ENCODE peak calls at places on chromosome 14, in four cellular contexts. J is aorta, S is Panc1, V is cardiac muscle cell. E is an unnamed sample. For H3K4me1 and H3K36me3, the result is how much of the 10 kb centered on the place peaks cover.

GRCh38 chr14:51457858-51458562 is 193.7 kb upstream of the FRMD6 start:
- DNase-seq in J (no peak), S (no peak), V (no peak), E (no peak)

GRCh38 chr14:64682173-64682710 is 22.0 kb upstream of the PLEKHG3 start:
- DNase-seq in J (peak), S (no peak), V (peak), E (no peak)

GRCh38 chr14:70123796-70124195 is 65.0 kb downstream of the SLC8A3 start:
- DNase-seq in J (no peak), S (no peak), V (no peak), E (no peak)

GRCh38 chr14:91229743-91230200 is 14.7 kb downstream of the GPR68 start:
- DNase-seq in J (no peak), S (no peak), V (peak), E (peak)

GRCh38 chr14:38363217-38363616 is 107.3 kb upstream of the CLEC14A start:
- DNase-seq in J (no peak), S (no peak), V (no peak), E (no peak)

GRCh38 chr14:55126932-55127490 is 2.0 kb upstream of the LGALS3 start:
- DNase-seq in J (no peak), S (no peak), V (no peak), E (no peak)

GRCh38 chr14:77033622-77034521 is 5.4 kb upstream of the IRF2BPL start:
- DNase-seq in J (peak), S (no peak), V (peak), E (peak)

GRCh38 chr14:102539544-102540309 is 30.2 kb upstream of the ANKRD9 start:
- DNase-seq in J (no peak), S (no peak), V (peak), E (no peak)

GRCh38 chr14:64501326-64502171 is 2.1 kb downstream of the ZBTB25 start:
- DNase-seq in J (no peak), S (no peak), V (peak), E (peak)

GRCh38 chr14:86022031-86022629 is 492.2 kb downstream of the FLRT2 start:
- DNase-seq in J (no peak), S (no peak), V (no peak), E (no peak)

GRCh38 chr14:60349663-60350365 is 100.8 kb downstream of the PPM1A start:
- DNase-seq in J (no peak), S (no peak), V (peak), E (peak)

GRCh38 chr14:71725802-71726638 is 206.2 kb upstream of the RGS6 start:
- DNase-seq in J (no peak), S (no peak), V (peak), E (no peak)

GRCh38 chr14:58444627-58445026 is 17.1 kb downstream of the KIAA0586 start:
- DNase-seq in J (no peak), S (no peak), V (peak), E (no peak)

GRCh38 chr14:104749958-104750529 is 2.9 kb upstream of the SIVA1 start:
- DNase-seq in J (no peak), S (no peak), V (no peak), E (no peak)
- H3K4me1 ChIP-seq in J (under half), S (under half), V (under half), E (under half)

GRCh38 chr14:61751475-61751989 is 10.7 kb upstream of the SNAPC1 start:
- DNase-seq in J (no peak), S (no peak), V (peak), E (no peak)

GRCh38 chr14:61747342-61747741 is 14.9 kb upstream of the SNAPC1 start:
- DNase-seq in J (no peak), S (no peak), V (no peak), E (no peak)

GRCh38 chr14:61749264-61749663 is 13.0 kb upstream of the SNAPC1 start:
- DNase-seq in J (no peak), S (no peak), V (peak), E (no peak)

GRCh38 chr14:61750708-61751474 is 11.3 kb upstream of the SNAPC1 start:
- DNase-seq in J (peak), S (no peak), V (peak), E (peak)

GRCh38 chr14:61749867-61750266 is 12.4 kb upstream of the SNAPC1 start:
- DNase-seq in J (no peak), S (no peak), V (peak), E (no peak)
- H3K36me3 ChIP-seq in J (under half), S (under half), V (under half), E (under half)

GRCh38 chr14:99523661-99524050 is 42.4 kb downstream of the CCNK start:
- DNase-seq in J (no peak), S (no peak), V (no peak), E (no peak)
- H3K4me1 ChIP-seq in J (under half), S (half or more), V (under half), E (under half)

DNA sequence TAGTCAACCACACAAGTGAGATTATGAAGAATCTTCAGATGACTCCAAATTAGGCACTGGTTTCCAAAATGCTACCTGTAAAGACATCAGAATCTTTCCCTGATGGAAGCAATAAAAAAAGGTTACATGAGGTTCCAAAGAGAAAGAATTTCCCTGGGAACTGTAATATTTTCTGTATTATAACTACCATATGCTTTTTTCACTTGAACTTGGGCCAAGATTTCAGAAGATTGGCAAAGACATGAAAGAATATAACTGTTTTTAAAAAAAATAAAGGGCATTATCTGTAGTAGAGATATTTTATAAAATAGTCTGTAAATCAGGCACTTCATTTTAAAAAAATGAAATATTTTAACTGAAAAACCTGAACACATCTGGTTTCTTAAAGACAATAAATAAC is 12.9 kb downstream of the HECTD1 start:
- DNase-seq in J (no peak), S (no peak), V (peak), E (no peak)
- H3K36me3 ChIP-seq in J (under half), S (under half), V (under half), E (under half)

GRCh38 chr14:104683653-104684448 is 5.6 kb upstream of the INF2 start:
- DNase-seq in J (no peak), S (no peak), V (no peak), E (no peak)
- H3K4me1 ChIP-seq in J (under half), S (half or more), V (under half), E (under half)

E was measured in CD4-positive, alpha-beta memory T cell.